ENCODE peak calls at places on chromosome 13, in nine cellular contexts. I, E, S, N, P, Z, D, M and C are unnamed samples.

GRCh38 chr13:20696073-20696472 is 7.4 kb upstream of the IL17D start:
- DNase-seq in N (no peak), E (no peak), M (no peak), S (no peak), P (no peak), Z (no peak), I (no peak), D (no peak), C (no peak)

GRCh38 chr13:40502236-40502635 is 164.2 kb downstream of the FOXO1 start:
- DNase-seq in I (no peak), Z (no peak), N (no peak), S (no peak), M (no peak), P (no peak), E (no peak), D (no peak), C (peak; percentile 73)

GRCh38 chr13:97018029-97018819 is 23.9 kb upstream of the OXGR1 start:
- DNase-seq in I (peak; percentile 61), S (peak; percentile 48), Z (peak; percentile 6), M (peak; percentile 38), D (peak; percentile 60), N (peak; percentile 31), P (no peak), E (no peak), C (peak; percentile 75)

GRCh38 chr13:29131881-29132668 is 311.9 kb downstream of the MTUS2 start:
- DNase-seq in E (no peak), S (no peak), Z (no peak), N (no peak), M (no peak), D (no peak), P (no peak), I (no peak), C (no peak)

GRCh38 chr13:29310806-29311205 is 284.7 kb downstream of the SLC7A1 start:
- DNase-seq in D (no peak), P (no peak), N (no peak), Z (no peak), S (no peak), E (no peak), I (no peak), M (no peak), C (no peak)

GRCh38 chr13:21304256-21304655 is 127.8 kb downstream of the MRPL57 start:
- DNase-seq in M (no peak), N (no peak), Z (no peak), D (no peak), P (no peak), S (no peak), I (no peak), E (no peak), C (no peak)

GRCh38 chr13:29039212-29039611 is 219.1 kb downstream of the MTUS2 start:
- DNase-seq in S (no peak), P (no peak), M (no peak), N (no peak), E (peak; percentile 75), I (no peak), Z (no peak), D (no peak), C (no peak)

GRCh38 chr13:40206241-40207109 is 460.0 kb downstream of the FOXO1 start:
- DNase-seq in N (no peak), D (no peak), E (no peak), Z (no peak), P (no peak), I (peak; percentile 7), S (no peak), M (peak; percentile 83), C (peak; percentile 80)

GRCh38 chr13:36706755-36707154 is 32.9 kb downstream of the SERTM1 start:
- DNase-seq in P (no peak), Z (no peak), S (no peak), M (no peak), D (no peak), I (peak; percentile 67), E (no peak), N (no peak), C (peak; percentile 92)

GRCh38 chr13:22055259-22055658 is 384.4 kb downstream of the FGF9 start:
- DNase-seq in D (no peak), E (no peak), P (no peak), N (no peak), S (no peak), M (no peak), Z (no peak), I (no peak), C (no peak)

GRCh38 chr13:27383104-27383921 is 41.1 kb upstream of the GTF3A start:
- DNase-seq in N (peak; percentile 17), M (no peak), E (no peak), D (no peak), Z (no peak), S (no peak), I (no peak), P (no peak), C (no peak)

GRCh38 chr13:50713849-50714248 is 129.6 kb downstream of the DLEU7 start:
- DNase-seq in D (peak; percentile 65), I (peak; percentile 59), E (peak; percentile 32), N (no peak), M (no peak), S (no peak), Z (no peak), P (no peak), C (peak; percentile 46)

GRCh38 chr13:25775986-25776385 is 275.8 kb downstream of the SHISA2 start:
- DNase-seq in E (no peak), N (no peak), S (no peak), I (no peak), P (no peak), Z (no peak), M (no peak), D (no peak), C (no peak)

GRCh38 chr13:112606125-112607001 is 18.4 kb upstream of the TUBGCP3 start:
- DNase-seq in N (peak; percentile 93), P (peak; percentile 90), S (peak; percentile 92), D (peak; percentile 74), M (peak; percentile 88), Z (peak; percentile 91), E (peak; percentile 99), I (peak; percentile 78), C (peak; percentile 84)